ENCODE peak calls at places on chromosomes 11 and 22, in six cellular contexts. V is A549, F is K562, Y is GM12878, A is IMR-90, O is HepG2. R is an unnamed sample.

GRCh38 chr22:39456262-39457046 is at the start of gene MGAT3:
- DNase-seq in Y (no peak), V (no peak), F (no peak), A (no peak), O (no peak), R (no peak)

GRCh38 chr11:19102521-19102900 is 14.5 kb upstream of the ZDHHC13 start:
- DNase-seq in Y (no peak), A (no peak), F (no peak), V (no peak), O (no peak), R (no peak)

GRCh38 chr11:62336949-62337681 is at the start of gene ASRGL1:
- DNase-seq in V (peak), A (peak), Y (peak), F (peak), O (peak), R (peak)

GRCh38 chr11:105230586-105230985 is 91.0 kb upstream of the CARD18 start:
- DNase-seq in Y (no peak), O (no peak), F (no peak), A (no peak), V (no peak), R (no peak)

GRCh38 chr22:47124451-47124881 is 362.0 kb downstream of the TBC1D22A start:
- DNase-seq in A (no peak), Y (no peak), F (no peak), V (no peak), O (no peak), R (no peak)

GRCh38 chr11:127157225-127157624 is 156.7 kb upstream of the KIRREL3 start:
- DNase-seq in O (no peak), V (no peak), F (no peak), Y (no peak), A (no peak), R (no peak)

GRCh38 chr11:121249039-121249663 is 43.4 kb upstream of the SC5D start:
- DNase-seq in A (peak), Y (no peak), O (peak), V (peak), F (peak), R (peak)

GRCh38 chr22:24231706-24232105 is 13.2 kb downstream of the GGT5 start:
- DNase-seq in F (no peak), V (no peak), Y (no peak), A (no peak), O (no peak), R (no peak)

GRCh38 chr11:11403763-11404725 is 51.0 kb upstream of the CSNK2A3 start:
- DNase-seq in V (no peak), F (no peak), A (peak), Y (no peak), O (no peak), R (no peak)

GRCh38 chr11:111938687-111939160 is 1.6 kb downstream of the DIXDC1 start:
- DNase-seq in V (no peak), O (peak), F (peak), A (peak), Y (peak), R (no peak)

GRCh38 chr11:32006799-32007388 is 84.0 kb upstream of the RCN1 start:
- DNase-seq in Y (peak), O (peak), F (peak), V (peak), A (peak), R (peak)

GRCh38 chr11:123838659-123839058 is 32.5 kb upstream of the OR6M1 start:
- DNase-seq in V (no peak), O (no peak), A (no peak), Y (no peak), F (no peak), R (no peak)

GRCh38 chr22:43537019-43537585 is 125.3 kb downstream of the MPPED1 start:
- DNase-seq in A (no peak), O (peak), Y (no peak), F (peak), V (no peak), R (no peak)
- TF ChIP-seq BHLHE40 in A (no peak), O (no peak), Y (no peak), F (no peak), V (no peak), R (no peak)

DNA sequence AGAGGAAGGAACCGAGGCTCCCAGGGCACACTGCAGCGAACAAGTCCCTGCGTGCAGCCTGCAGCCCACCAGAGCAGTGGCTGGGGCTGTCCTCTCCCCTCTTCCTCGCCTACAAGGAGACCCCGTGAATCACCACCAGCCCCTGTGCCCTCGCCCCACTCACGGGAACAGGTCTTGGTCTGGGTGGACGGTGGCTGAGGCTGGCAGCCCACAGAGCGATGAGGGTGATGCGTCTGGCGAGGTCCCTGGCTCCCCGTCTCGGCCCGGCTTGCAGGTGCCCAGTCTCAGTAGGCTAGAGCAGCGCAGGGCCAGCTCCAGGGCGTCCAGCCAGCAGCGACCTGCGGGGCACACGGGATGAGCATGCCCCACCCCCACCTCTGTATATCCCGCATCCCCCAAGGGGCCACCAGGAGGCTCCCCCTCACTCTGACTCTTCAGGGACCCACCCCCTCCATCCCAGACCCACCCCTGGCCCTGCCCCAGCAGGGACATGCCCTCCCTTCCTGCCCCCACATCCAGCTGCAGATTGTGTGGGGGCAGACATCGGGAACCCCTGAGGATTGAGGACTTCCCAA is 50.5 kb upstream of the CARS1 start:
- DNase-seq in O (no peak), Y (no peak), A (no peak), F (no peak), V (no peak), R (no peak)
- TF ChIP-seq BHLHE40 in O (no peak), Y (no peak), A (no peak), F (no peak), V (no peak), R (no peak)

DNA sequence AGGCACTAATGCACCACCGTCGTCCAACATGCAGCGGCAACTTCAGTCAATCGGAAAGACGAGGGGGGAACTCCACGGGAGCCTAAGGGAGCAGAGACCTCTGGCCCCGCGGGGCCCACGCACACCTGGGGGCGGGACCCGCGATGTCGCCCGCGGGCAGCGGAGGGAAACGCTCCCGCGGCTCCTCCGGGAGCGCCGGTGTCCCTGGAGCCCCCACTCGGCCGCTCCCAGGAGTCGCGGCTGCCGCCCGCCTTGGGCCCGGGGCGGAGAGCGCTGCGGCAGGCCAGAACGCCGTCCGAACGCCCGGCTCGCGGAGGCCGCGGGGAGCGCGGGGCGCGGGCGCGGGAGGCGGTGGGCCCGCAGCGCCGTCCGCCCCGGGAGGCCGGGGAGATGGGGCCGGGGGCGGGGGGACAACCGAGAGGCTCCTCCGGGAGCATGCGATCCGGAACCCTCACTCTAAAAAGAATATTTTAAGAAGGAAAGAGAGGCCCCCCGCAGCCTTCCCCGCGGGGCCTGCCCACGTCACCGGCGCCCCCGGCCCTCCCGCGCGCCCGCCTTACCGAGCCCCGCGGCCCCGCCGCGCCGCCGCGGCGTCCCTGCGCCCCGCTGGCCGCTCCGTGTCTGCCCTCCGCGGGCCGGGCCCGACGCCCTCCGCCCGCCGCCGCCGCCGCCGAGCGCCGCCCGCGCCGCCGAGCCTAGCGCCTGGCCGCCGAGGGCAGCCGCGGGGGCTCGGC is 86.6 kb upstream of the ARHGAP32 start:
- DNase-seq in F (no peak), V (no peak), O (no peak), Y (no peak), A (no peak), R (peak)
- TF ChIP-seq BHLHE40 in F (no peak), V (no peak), O (no peak), Y (peak), A (no peak), R (no peak)

GRCh38 chr11:69947059-69947771 is 128.0 kb upstream of the FGF3 start:
- DNase-seq in Y (no peak), O (no peak), F (peak), A (no peak), V (no peak), R (no peak)

GRCh38 chr11:69949327-69949726 is 128.8 kb upstream of the ANO1 start:
- DNase-seq in Y (no peak), V (peak), O (peak), F (peak), A (peak), R (no peak)

GRCh38 chr11:69950120-69950519 is 128.0 kb upstream of the ANO1 start:
- DNase-seq in O (peak), A (peak), Y (no peak), V (peak), F (peak), R (peak)

GRCh38 chr11:69947772-69948255 is 128.6 kb upstream of the FGF3 start:
- DNase-seq in O (no peak), A (no peak), Y (no peak), V (no peak), F (no peak), R (no peak)

GRCh38 chr11:69948256-69949141 is 129.3 kb upstream of the FGF3 start:
- DNase-seq in A (peak), F (peak), Y (no peak), V (peak), O (peak), R (no peak)
- TF ChIP-seq BHLHE40 in A (no peak), F (peak), Y (no peak), V (no peak), O (no peak), R (no peak)

R was measured in HEK293T.